ENCODE peak calls at places on chromosomes 13 and 19, in six cellular contexts. One of them, this sample, is unnamed.

GRCh38 chr13:31846984-31847752 is 107.8 kb downstream of the RXFP2 start:
- DNase-seq in T-cell: no peak
- DNase-seq in mucosa of descending colon: no peak
- DNase-seq in activated CD4-positive, alpha-beta T cell treated with anti-CD3 and anti-CD28 coated beads, Interleukin-2, amount 50 U/mL, for 24 hours: no peak
- DNase-seq in naive thymus-derived CD4-positive, alpha-beta T cell: no peak
- DNase-seq in OCI-LY7: no peak
- DNase-seq in this sample: peak

GRCh38 chr19:29384676-29385075 is 141.1 kb upstream of the VSTM2B start:
- DNase-seq in T-cell: no peak
- DNase-seq in mucosa of descending colon: no peak
- DNase-seq in naive thymus-derived CD4-positive, alpha-beta T cell: no peak
- DNase-seq in activated CD4-positive, alpha-beta T cell treated with anti-CD3 and anti-CD28 coated beads, Interleukin-2, amount 50 U/mL, for 24 hours: no peak
- DNase-seq in OCI-LY7: no peak
- DNase-seq in this sample: no peak

GRCh38 chr19:5155586-5156210 is 184.9 kb downstream of the PTPRS start:
- DNase-seq in mucosa of descending colon: no peak
- DNase-seq in naive thymus-derived CD4-positive, alpha-beta T cell: no peak
- DNase-seq in T-cell: no peak
- DNase-seq in activated CD4-positive, alpha-beta T cell treated with anti-CD3 and anti-CD28 coated beads, Interleukin-2, amount 50 U/mL, for 24 hours: no peak
- DNase-seq in OCI-LY7: no peak
- DNase-seq in this sample: no peak

GRCh38 chr13:77036294-77036693 is 9.3 kb upstream of the FBXL3 start:
- DNase-seq in mucosa of descending colon: no peak
- DNase-seq in naive thymus-derived CD4-positive, alpha-beta T cell: no peak
- DNase-seq in T-cell: no peak
- DNase-seq in OCI-LY7: no peak
- DNase-seq in activated CD4-positive, alpha-beta T cell treated with anti-CD3 and anti-CD28 coated beads, Interleukin-2, amount 50 U/mL, for 24 hours: no peak
- DNase-seq in this sample: no peak

GRCh38 chr13:109146912-109147624 is 517.7 kb downstream of the MYO16 start:
- DNase-seq in OCI-LY7: no peak
- DNase-seq in naive thymus-derived CD4-positive, alpha-beta T cell: no peak
- DNase-seq in mucosa of descending colon: no peak
- DNase-seq in T-cell: no peak
- DNase-seq in activated CD4-positive, alpha-beta T cell treated with anti-CD3 and anti-CD28 coated beads, Interleukin-2, amount 50 U/mL, for 24 hours: no peak
- DNase-seq in this sample: no peak

GRCh38 chr19:48644355-48644754 is 1.6 kb downstream of the CA11 start:
- DNase-seq in mucosa of descending colon: no peak
- DNase-seq in activated CD4-positive, alpha-beta T cell treated with anti-CD3 and anti-CD28 coated beads, Interleukin-2, amount 50 U/mL, for 24 hours: no peak
- DNase-seq in OCI-LY7: no peak
- DNase-seq in naive thymus-derived CD4-positive, alpha-beta T cell: no peak
- DNase-seq in T-cell: no peak
- DNase-seq in this sample: no peak

GRCh38 chr13:52158629-52159158 is 703 bp downstream of the NEK3 start:
- DNase-seq in naive thymus-derived CD4-positive, alpha-beta T cell: no peak
- DNase-seq in mucosa of descending colon: peak
- DNase-seq in activated CD4-positive, alpha-beta T cell treated with anti-CD3 and anti-CD28 coated beads, Interleukin-2, amount 50 U/mL, for 24 hours: peak
- DNase-seq in T-cell: no peak
- DNase-seq in OCI-LY7: no peak
- DNase-seq in this sample: peak

GRCh38 chr19:6267552-6268381 is 12.0 kb downstream of the MLLT1 start:
- DNase-seq in activated CD4-positive, alpha-beta T cell treated with anti-CD3 and anti-CD28 coated beads, Interleukin-2, amount 50 U/mL, for 24 hours: no peak
- DNase-seq in mucosa of descending colon: no peak
- DNase-seq in naive thymus-derived CD4-positive, alpha-beta T cell: no peak
- DNase-seq in OCI-LY7: no peak
- DNase-seq in T-cell: no peak
- DNase-seq in this sample: no peak

GRCh38 chr13:19183676-19184075 is 2.1 kb upstream of the TUBA3C start:
- DNase-seq in naive thymus-derived CD4-positive, alpha-beta T cell: no peak
- DNase-seq in T-cell: no peak
- DNase-seq in activated CD4-positive, alpha-beta T cell treated with anti-CD3 and anti-CD28 coated beads, Interleukin-2, amount 50 U/mL, for 24 hours: no peak
- DNase-seq in OCI-LY7: no peak
- DNase-seq in mucosa of descending colon: no peak
- DNase-seq in this sample: no peak

GRCh38 chr13:51525567-51526165 is 58.6 kb upstream of the WDFY2 start:
- DNase-seq in mucosa of descending colon: no peak
- DNase-seq in OCI-LY7: no peak
- DNase-seq in T-cell: no peak
- DNase-seq in naive thymus-derived CD4-positive, alpha-beta T cell: no peak
- DNase-seq in activated CD4-positive, alpha-beta T cell treated with anti-CD3 and anti-CD28 coated beads, Interleukin-2, amount 50 U/mL, for 24 hours: no peak
- DNase-seq in this sample: no peak

GRCh38 chr13:74191036-74191809 is 57.0 kb upstream of the KLF12 start:
- DNase-seq in naive thymus-derived CD4-positive, alpha-beta T cell: no peak
- DNase-seq in activated CD4-positive, alpha-beta T cell treated with anti-CD3 and anti-CD28 coated beads, Interleukin-2, amount 50 U/mL, for 24 hours: no peak
- DNase-seq in T-cell: no peak
- DNase-seq in OCI-LY7: no peak
- DNase-seq in mucosa of descending colon: no peak
- DNase-seq in this sample: no peak

GRCh38 chr13:26784704-26785639 is 24.4 kb upstream of the GPR12 start:
- DNase-seq in OCI-LY7: peak
- DNase-seq in naive thymus-derived CD4-positive, alpha-beta T cell: peak
- DNase-seq in activated CD4-positive, alpha-beta T cell treated with anti-CD3 and anti-CD28 coated beads, Interleukin-2, amount 50 U/mL, for 24 hours: no peak
- DNase-seq in mucosa of descending colon: peak
- DNase-seq in T-cell: peak
- DNase-seq in this sample: peak

GRCh38 chr19:12194827-12195500 is 32.1 kb downstream of the ZNF136 start:
- DNase-seq in activated CD4-positive, alpha-beta T cell treated with anti-CD3 and anti-CD28 coated beads, Interleukin-2, amount 50 U/mL, for 24 hours: peak
- DNase-seq in mucosa of descending colon: peak
- DNase-seq in OCI-LY7: no peak
- DNase-seq in naive thymus-derived CD4-positive, alpha-beta T cell: peak
- DNase-seq in T-cell: peak
- DNase-seq in this sample: no peak

GRCh38 chr19:33713194-33713593 is 83.5 kb upstream of the KCTD15 start:
- DNase-seq in OCI-LY7: no peak
- DNase-seq in naive thymus-derived CD4-positive, alpha-beta T cell: no peak
- DNase-seq in mucosa of descending colon: no peak
- DNase-seq in T-cell: no peak
- DNase-seq in activated CD4-positive, alpha-beta T cell treated with anti-CD3 and anti-CD28 coated beads, Interleukin-2, amount 50 U/mL, for 24 hours: no peak
- DNase-seq in this sample: no peak

GRCh38 chr19:12784394-12784870 is 6.9 kb upstream of the JUNB start:
- DNase-seq in mucosa of descending colon: peak
- DNase-seq in naive thymus-derived CD4-positive, alpha-beta T cell: peak
- DNase-seq in OCI-LY7: peak
- DNase-seq in T-cell: no peak
- DNase-seq in activated CD4-positive, alpha-beta T cell treated with anti-CD3 and anti-CD28 coated beads, Interleukin-2, amount 50 U/mL, for 24 hours: no peak
- DNase-seq in this sample: peak

GRCh38 chr19:29681422-29682235 is 16.4 kb downstream of the PLEKHF1 start:
- DNase-seq in activated CD4-positive, alpha-beta T cell treated with anti-CD3 and anti-CD28 coated beads, Interleukin-2, amount 50 U/mL, for 24 hours: no peak
- DNase-seq in mucosa of descending colon: no peak
- DNase-seq in T-cell: no peak
- DNase-seq in OCI-LY7: no peak
- DNase-seq in naive thymus-derived CD4-positive, alpha-beta T cell: no peak
- DNase-seq in this sample: no peak

GRCh38 chr19:7789447-7789846 is 26.4 kb downstream of the CLEC4M start:
- DNase-seq in naive thymus-derived CD4-positive, alpha-beta T cell: peak
- DNase-seq in activated CD4-positive, alpha-beta T cell treated with anti-CD3 and anti-CD28 coated beads, Interleukin-2, amount 50 U/mL, for 24 hours: no peak
- DNase-seq in T-cell: peak
- DNase-seq in mucosa of descending colon: peak
- DNase-seq in OCI-LY7: peak
- DNase-seq in this sample: peak

GRCh38 chr19:7912144-7912696 is 2.4 kb upstream of the TGFBR3L start:
- DNase-seq in activated CD4-positive, alpha-beta T cell treated with anti-CD3 and anti-CD28 coated beads, Interleukin-2, amount 50 U/mL, for 24 hours: no peak
- DNase-seq in mucosa of descending colon: no peak
- DNase-seq in naive thymus-derived CD4-positive, alpha-beta T cell: no peak
- DNase-seq in T-cell: no peak
- DNase-seq in OCI-LY7: no peak
- DNase-seq in this sample: no peak

This sample was measured in NAMALWA.